ENCODE peak calls at places on chromosomes 16 and 17, in four cellular contexts. T is HepG2, C is H1, E is K562. N is an unnamed sample.

GRCh38 chr17:83030432-83030831 is 49.0 kb upstream of the METRNL start:
- DNase-seq in T (no peak), C (no peak), E (no peak), N (no peak)

GRCh38 chr17:82718986-82719685 is 2.6 kb downstream of the FN3KRP start:
- DNase-seq in T (no peak), C (no peak), E (no peak), N (no peak)

GRCh38 chr17:64769712-64770111 is 107.6 kb upstream of the SMURF2 start:
- DNase-seq in T (no peak), C (no peak), E (no peak), N (no peak)

GRCh38 chr16:87407511-87408112 is 15.5 kb downstream of the MAP1LC3B start:
- DNase-seq in T (no peak), C (no peak), E (no peak), N (peak; percentile 95)

GRCh38 chr16:11506816-11507305 is 79.9 kb downstream of the LITAF start:
- DNase-seq in T (no peak), C (no peak), E (peak; percentile 23), N (no peak)

GRCh38 chr17:62787358-62787757 is 20.8 kb downstream of the MARCHF10 start:
- DNase-seq in T (no peak), C (no peak), E (no peak), N (no peak)

GRCh38 chr17:35022536-35023063 is 40.9 kb downstream of the RFFL start:
- DNase-seq in T (peak; percentile 24), C (no peak), E (no peak), N (peak; percentile 95)

GRCh38 chr16:2026461-2027023 is at the start of gene NHERF2:
- DNase-seq in T (no peak), C (no peak), E (peak; percentile 85), N (no peak)

GRCh38 chr16:56630134-56630533 is 2.3 kb upstream of the MT1M start:
- DNase-seq in T (no peak), C (no peak), E (no peak), N (no peak)

GRCh38 chr17:45240905-45241314 is 19.2 kb downstream of the FMNL1 start:
- DNase-seq in T (no peak), C (no peak), E (no peak), N (no peak)

GRCh38 chr17:77371888-77372443 is 231.2 kb downstream of the SEC14L1 start:
- DNase-seq in T (no peak), C (no peak), E (no peak), N (no peak)

GRCh38 chr16:49833796-49834195 is 22.1 kb downstream of the ZNF423 start:
- DNase-seq in T (no peak), C (no peak), E (no peak), N (no peak)

GRCh38 chr16:82533161-82533560 is 93.6 kb upstream of the CDH13 start:
- DNase-seq in T (peak; percentile 24), C (no peak), E (no peak), N (no peak)

GRCh38 chr16:2090819-2091721 is 43.3 kb downstream of the TSC2 start:
- DNase-seq in T (no peak), C (peak; percentile 97), E (peak; percentile 80), N (peak; percentile 77)

GRCh38 chr17:39754161-39754957 is 16.6 kb downstream of the GRB7 start:
- DNase-seq in T (peak; percentile 87), C (peak; percentile 96), E (peak; percentile 96), N (peak; percentile 69)

GRCh38 chr17:27244481-27245223 is 49.3 kb upstream of the WSB1 start:
- DNase-seq in T (peak; percentile 53), C (peak; percentile 52), E (no peak), N (peak; percentile 66)

GRCh38 chr16:51407199-51407598 is 256.1 kb upstream of the SALL1 start:
- DNase-seq in T (no peak), C (no peak), E (no peak), N (no peak)

GRCh38 chr17:68029512-68030215 is 5.9 kb upstream of the KPNA2 start:
- DNase-seq in T (peak; percentile 97), C (no peak), E (no peak), N (no peak)

GRCh38 chr17:57528084-57528451 is 217.0 kb downstream of the CCDC182 start:
- DNase-seq in T (no peak), C (no peak), E (no peak), N (no peak)

GRCh38 chr17:58324409-58325288 is 3.9 kb downstream of the TSPOAP1 start:
- DNase-seq in T (no peak), C (peak; percentile 78), E (no peak), N (no peak)

GRCh38 chr16:799111-799947 is 1.2 kb downstream of the GNG13 start:
- DNase-seq in T (no peak), C (no peak), E (no peak), N (no peak)

GRCh38 chr16:801584-802363 is 1.2 kb upstream of the GNG13 start:
- DNase-seq in T (no peak), C (no peak), E (peak; percentile 13), N (no peak)

GRCh38 chr16:798666-799065 is 1.9 kb downstream of the GNG13 start:
- DNase-seq in T (no peak), C (no peak), E (no peak), N (no peak)

GRCh38 chr16:800834-801488 is 427 bp upstream of the GNG13 start:
- DNase-seq in T (no peak), C (no peak), E (no peak), N (no peak)

DNA sequence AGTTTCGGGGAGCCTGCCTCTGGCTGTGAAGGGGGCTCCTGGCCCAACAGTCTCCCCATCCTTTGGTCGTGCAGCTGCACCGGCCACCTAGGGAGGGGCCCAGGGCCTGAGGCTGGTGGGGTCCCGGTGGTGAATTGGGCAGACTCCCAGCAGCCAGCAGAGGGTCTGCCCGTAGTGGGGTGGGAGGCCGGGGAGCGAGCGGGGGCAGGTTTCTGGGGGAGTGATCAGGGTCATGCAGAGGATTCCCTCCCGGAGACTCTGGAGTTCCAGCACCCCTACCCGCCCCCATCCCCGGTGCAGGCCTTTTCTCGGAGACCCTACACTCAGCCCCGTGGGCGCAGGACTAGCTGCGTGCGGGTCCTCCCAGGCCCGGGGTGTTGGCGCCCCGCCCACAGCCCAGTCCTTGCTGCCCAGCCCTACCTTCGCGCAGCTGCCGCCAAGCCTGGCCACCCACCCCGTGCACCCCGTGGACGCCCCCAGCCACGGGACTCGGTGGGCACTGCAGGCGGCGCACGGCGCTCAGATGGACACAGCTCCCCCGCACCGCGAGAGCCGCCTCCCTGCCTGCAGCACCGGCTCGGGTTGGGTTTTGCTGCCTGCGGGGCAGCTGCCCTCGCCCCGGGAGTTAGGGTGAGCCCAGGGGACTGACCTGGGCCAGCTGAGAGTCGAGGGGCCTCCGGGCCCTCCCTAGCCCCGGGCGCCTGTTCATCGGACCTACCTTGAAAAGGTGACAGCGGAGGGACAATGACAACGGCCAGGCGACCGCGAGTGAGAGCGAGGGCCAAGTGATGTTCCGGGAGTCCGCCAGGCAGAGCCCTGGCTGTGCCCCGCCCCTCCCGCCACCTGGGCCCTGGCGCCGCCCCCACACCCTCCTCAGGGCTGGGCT is at the start of gene GNG13:
- DNase-seq in T (no peak), C (peak; percentile 84), E (peak; percentile 77), N (no peak)
- TF ChIP-seq EZH2 in T (peak; percentile 26), C (no peak), E (no peak), N (peak; percentile 57)

GRCh38 chr16:27251561-27252205 is 16.9 kb downstream of the NSMCE1 start:
- DNase-seq in T (no peak), C (no peak), E (no peak), N (no peak)
- TF ChIP-seq JUN in T (no peak), C (no peak), E (no peak), N (no peak)

DNA sequence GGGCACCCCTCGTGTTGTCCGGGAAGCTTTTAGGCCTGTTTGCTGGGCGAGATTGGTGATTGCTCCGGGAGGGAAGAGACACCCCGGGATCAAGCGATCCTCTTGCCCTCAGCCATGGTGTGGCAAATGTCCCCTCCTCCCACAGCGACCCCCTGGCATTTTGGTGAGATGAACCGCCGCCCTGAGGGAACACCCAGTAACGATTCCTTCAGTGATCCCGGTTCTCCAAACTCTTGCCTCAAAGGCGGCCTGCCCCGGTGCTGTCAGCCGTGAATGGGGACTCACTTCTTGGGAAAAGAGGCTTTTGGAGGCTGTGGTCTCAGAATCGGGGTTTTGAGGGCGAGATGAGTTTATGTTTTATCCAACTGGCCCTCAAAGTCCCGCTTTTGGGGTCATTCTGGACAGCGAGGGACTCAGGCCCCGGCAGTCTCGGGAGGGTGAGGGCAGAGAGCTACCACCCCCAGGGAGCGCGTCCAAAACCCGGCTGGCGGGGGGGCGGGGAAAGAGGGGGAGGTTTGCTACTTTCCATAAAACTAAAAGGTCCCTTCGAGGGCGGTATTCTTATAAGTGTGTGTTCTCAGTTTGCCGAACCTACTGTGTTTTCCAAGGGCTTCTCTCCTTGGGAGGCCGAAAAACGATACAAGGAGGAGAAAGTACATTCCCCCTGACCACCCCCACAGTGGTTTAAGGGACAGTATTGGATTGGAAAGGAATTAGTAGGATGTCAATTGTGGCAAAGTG is 232.7 kb downstream of the MRTFB start:
- DNase-seq in T (no peak), C (no peak), E (peak; percentile 34), N (no peak)
- TF ChIP-seq EZH2 in T (no peak), C (no peak), E (no peak), N (no peak)

DNA sequence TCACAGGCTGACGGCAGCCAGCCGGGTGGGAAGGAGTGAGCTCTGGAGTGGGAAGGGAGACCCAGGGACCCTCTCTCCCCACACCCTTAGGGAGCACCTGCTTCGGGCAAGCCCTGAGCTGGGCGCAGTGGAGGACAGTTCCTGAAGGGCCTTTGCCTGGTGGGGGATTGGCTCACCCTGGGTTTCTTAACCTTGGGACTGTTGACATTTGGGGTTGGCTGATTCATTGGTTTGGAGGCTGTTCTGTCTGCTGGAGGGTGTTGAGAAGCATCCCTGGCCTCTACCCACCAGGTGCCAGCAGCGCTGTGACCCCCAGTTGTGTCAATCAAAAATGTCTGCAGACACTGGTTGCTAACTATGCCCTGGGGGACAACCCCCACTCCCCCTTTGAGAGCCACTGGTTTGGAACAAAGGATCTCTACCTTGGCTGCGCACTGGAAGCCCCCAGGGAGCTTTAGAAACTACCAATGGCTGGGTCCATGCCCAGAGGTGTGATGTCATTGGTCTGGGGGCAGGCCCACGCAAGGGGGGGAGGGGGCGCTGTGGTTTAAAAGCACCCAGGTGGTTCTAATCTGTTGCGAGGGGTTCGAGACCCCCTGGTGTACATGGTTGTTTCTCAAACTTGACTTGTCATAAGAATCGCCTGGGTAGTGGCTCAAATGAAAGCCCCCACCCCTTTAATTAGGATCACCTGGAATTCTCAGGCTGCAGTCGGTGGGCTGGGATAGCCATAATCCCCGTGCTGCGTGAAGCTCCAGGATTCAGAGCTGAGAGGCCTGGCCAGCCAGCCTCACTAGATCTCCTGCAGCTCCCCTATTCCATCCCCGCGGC is 151.9 kb upstream of the GSE1 start:
- DNase-seq in T (peak; percentile 39), C (no peak), E (peak; percentile 76), N (no peak)
- TF ChIP-seq JUN in T (no peak), C (no peak), E (no peak), N (no peak)

DNA sequence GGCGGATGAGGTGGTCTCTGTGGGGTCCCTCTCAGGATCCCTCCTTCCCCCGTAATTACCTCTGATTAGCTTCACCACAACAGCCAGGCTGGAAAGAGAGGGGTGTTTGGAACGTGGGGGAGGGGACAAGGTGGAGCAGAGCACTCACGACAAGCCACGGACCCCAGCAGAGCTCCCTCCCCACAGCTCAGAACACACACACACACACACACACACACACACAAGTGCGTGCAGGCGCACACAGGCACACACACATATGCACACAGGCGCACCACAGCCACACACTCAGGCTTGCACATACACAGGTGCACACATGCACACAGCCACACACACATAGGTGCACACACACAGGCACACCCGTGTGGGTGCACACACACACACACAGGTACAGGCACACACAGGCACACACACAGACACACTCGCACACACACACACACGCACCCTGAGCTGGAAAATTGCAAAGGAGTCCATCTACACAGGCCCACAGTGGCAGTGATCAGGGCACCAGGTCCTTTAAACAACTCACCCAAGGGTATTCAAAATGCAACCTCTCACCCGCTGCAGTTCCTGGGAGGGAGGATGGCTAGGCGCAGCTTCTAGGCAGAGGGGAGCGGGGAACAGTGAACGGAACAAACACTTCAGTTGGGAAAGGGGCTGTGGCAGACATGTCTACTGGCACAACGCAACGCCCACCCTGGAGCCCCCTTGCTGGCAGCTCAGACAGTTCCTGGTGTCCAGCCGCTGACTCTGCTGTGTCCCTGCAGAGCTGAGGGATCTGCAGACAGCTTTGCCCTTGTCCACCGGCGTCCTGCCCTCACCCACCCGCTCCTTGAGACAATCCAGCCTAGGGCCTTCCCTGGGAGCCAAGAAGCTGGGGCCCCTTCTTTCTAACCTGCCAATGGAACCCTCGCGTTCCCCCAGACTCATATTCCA is 59.9 kb upstream of the DLX4 start:
- DNase-seq in T (no peak), C (no peak), E (no peak), N (no peak)
- TF ChIP-seq EZH2 in T (peak; percentile 35), C (no peak), E (no peak), N (no peak)

N was measured in endothelial cell of umbilical vein.